ENCODE peak calls at places on chromosomes 7 and 10, in eight cellular contexts. S is prostate gland, Z is fibroblast of gingiva, T is transverse colon, O is Kasumi-1, K is T1000, F is NCI-H748 treated with DMSO at 0.1 percent for 48 hours, X is GM04504. Q is an unnamed sample.

GRCh38 chr7:50714851-50715250 is 67.8 kb downstream of the GRB10 start:
- DNase-seq in S (no peak), F (no peak), K (no peak), X (no peak), T (no peak), Z (no peak), O (no peak), Q (no peak)

GRCh38 chr10:76001461-76001860 is 570.0 kb downstream of the LRMDA start:
- DNase-seq in S (no peak), Z (no peak), F (no peak), T (no peak), O (no peak), K (no peak), X (no peak), Q (no peak)

GRCh38 chr10:95375418-95375817 is 84.6 kb upstream of the PDLIM1 start:
- DNase-seq in F (no peak), X (no peak), S (no peak), O (no peak), Z (no peak), T (no peak), K (no peak), Q (no peak)

GRCh38 chr10:84095821-84096497 is 43.4 kb upstream of the GHITM start:
- DNase-seq in S (no peak), T (no peak), O (no peak), K (no peak), X (no peak), F (no peak), Z (no peak), Q (peak)

GRCh38 chr7:35411331-35411730 is 157.4 kb upstream of the TBX20 start:
- DNase-seq in K (no peak), Z (no peak), T (no peak), X (no peak), F (no peak), S (no peak), O (no peak), Q (no peak)

GRCh38 chr10:22022257-22023051 is 18.9 kb upstream of the DNAJC1 start:
- DNase-seq in O (peak), X (no peak), T (peak), F (no peak), S (no peak), Z (no peak), K (no peak), Q (peak)

GRCh38 chr7:32427769-32428291 is 62.4 kb downstream of the LSM5 start:
- DNase-seq in T (peak), F (peak), S (peak), O (peak), Z (peak), K (peak), X (peak), Q (peak)

GRCh38 chr10:63553031-63553430 is 31.8 kb downstream of the REEP3 start:
- DNase-seq in X (peak), T (no peak), O (no peak), Z (peak), F (no peak), S (no peak), K (no peak), Q (peak)

GRCh38 chr7:116678812-116679211 is 6.8 kb downstream of the MET start:
- DNase-seq in T (no peak), F (no peak), O (no peak), Z (no peak), K (no peak), S (no peak), X (no peak), Q (no peak)

GRCh38 chr7:2437537-2438148 is 34.2 kb downstream of the CHST12 start:
- DNase-seq in T (peak), K (no peak), Z (no peak), F (no peak), S (no peak), X (no peak), O (no peak), Q (no peak)

GRCh38 chr7:33719059-33719581 is 186.2 kb upstream of the BMPER start:
- DNase-seq in K (no peak), Z (no peak), F (no peak), S (no peak), X (no peak), T (no peak), O (no peak), Q (peak)

GRCh38 chr10:22750131-22750530 is 35.8 kb upstream of the PIP4K2A start:
- DNase-seq in K (no peak), Z (no peak), T (no peak), S (no peak), X (no peak), O (no peak), F (no peak), Q (no peak)

GRCh38 chr10:8584666-8585065 is 530.2 kb downstream of the GATA3 start:
- DNase-seq in S (no peak), X (no peak), Z (no peak), K (no peak), F (no peak), O (no peak), T (no peak), Q (no peak)

GRCh38 chr10:43100366-43100765 is 23.5 kb downstream of the RET start:
- DNase-seq in Z (no peak), X (no peak), S (no peak), F (no peak), T (no peak), O (no peak), K (no peak), Q (no peak)

GRCh38 chr7:142438235-142438922 is 180.5 kb upstream of the PRSS58 start:
- DNase-seq in Z (no peak), T (peak), O (peak), S (no peak), X (no peak), K (no peak), F (no peak), Q (peak)

GRCh38 chr10:75203724-75204123 is 6.9 kb upstream of the VDAC2 start:
- DNase-seq in S (no peak), K (no peak), O (no peak), Z (no peak), F (no peak), X (no peak), T (no peak), Q (no peak)

GRCh38 chr10:70101668-70102067 is 31.0 kb downstream of the AIFM2 start:
- DNase-seq in Z (no peak), T (no peak), O (no peak), X (no peak), K (no peak), S (no peak), F (no peak), Q (no peak)

GRCh38 chr7:86158111-86158510 is 485.6 kb upstream of the GRM3 start:
- DNase-seq in T (no peak), O (no peak), X (no peak), Z (no peak), F (no peak), S (no peak), K (no peak), Q (no peak)

GRCh38 chr7:148242271-148242801 is 348.2 kb upstream of the C7orf33 start:
- DNase-seq in K (no peak), O (peak), S (peak), Z (peak), X (peak), T (peak), F (peak), Q (peak)

GRCh38 chr10:62582804-62583208 is 208.6 kb downstream of the ZNF365 start:
- DNase-seq in S (no peak), T (peak), X (peak), Z (peak), O (no peak), F (no peak), K (peak), Q (peak)

GRCh38 chr7:83976302-83976701 is 218.3 kb downstream of the SEMA3A start:
- DNase-seq in T (no peak), O (peak), F (peak), S (no peak), K (no peak), Z (peak), X (no peak), Q (peak)

GRCh38 chr7:155834486-155835048 is 22.3 kb upstream of the SHH start:
- DNase-seq in O (no peak), F (no peak), K (no peak), T (no peak), X (no peak), S (no peak), Z (no peak), Q (no peak)

GRCh38 chr10:93261961-93262610 is 188.4 kb downstream of the CYP26A1 start:
- DNase-seq in K (peak), Z (no peak), T (no peak), S (no peak), F (no peak), X (peak), O (no peak), Q (peak)

GRCh38 chr10:110985497-110986270 is 66.3 kb downstream of the SHOC2 start:
- DNase-seq in T (no peak), S (no peak), Z (peak), O (no peak), K (no peak), F (no peak), X (no peak), Q (no peak)

GRCh38 chr7:88278881-88279280 is 27.8 kb downstream of the STEAP4 start:
- DNase-seq in X (peak), S (no peak), K (no peak), Z (peak), F (no peak), O (peak), T (no peak), Q (no peak)

GRCh38 chr10:118286051-118286838 is 55.9 kb downstream of the FAM204A start:
- DNase-seq in X (no peak), F (no peak), Z (no peak), T (no peak), O (no peak), S (no peak), K (no peak), Q (no peak)

GRCh38 chr10:43048301-43049051 is 28.4 kb upstream of the RET start:
- DNase-seq in K (no peak), Z (no peak), S (no peak), O (no peak), T (no peak), X (peak), F (no peak), Q (peak)

GRCh38 chr10:61486738-61487396 is 33.7 kb upstream of the TMEM26 start:
- DNase-seq in S (no peak), T (no peak), K (no peak), Z (peak), O (peak), X (no peak), F (no peak), Q (peak)

GRCh38 chr10:124004372-124004928 is 88.9 kb downstream of the CHST15 start:
- DNase-seq in Z (no peak), S (no peak), K (no peak), X (no peak), T (no peak), F (no peak), O (no peak), Q (no peak)

GRCh38 chr10:46555366-46555712 is 1.1 kb downstream of the GPRIN2 start:
- DNase-seq in K (no peak), T (no peak), Z (no peak), S (peak), F (no peak), X (no peak), O (no peak), Q (no peak)

Q was measured in AG10803.